ENCODE peak calls at places on chromosomes 5 and 9, in seven cellular contexts. Q is neuronal stem cell; I is putamen; D is stimulated activated CD8-positive, alpha-beta memory T cell treated with anti-CD3 and anti-CD28 coated beads, Interleukin-2, amount 100 ng/mL, for 1 hour; L is activated CD8-positive, alpha-beta memory T cell treated with anti-CD3 and anti-CD28 coated beads for 24 hours; T is iPS-NIHi11; K is RKO. C is an unnamed sample.

GRCh38 chr9:13719410-13719809 is 439.9 kb upstream of the MPDZ start:
- DNase-seq in Q (no peak), I (no peak), D (no peak), L (no peak), T (no peak), K (peak), C (no peak)

GRCh38 chr9:90921104-90921503 is 119.5 kb downstream of the SYK start:
- DNase-seq in Q (no peak), I (peak), D (no peak), L (no peak), T (no peak), K (no peak), C (no peak)

GRCh38 chr9:101029300-101030021 is 934 bp downstream of the PLPPR1 start:
- DNase-seq in Q (peak), I (no peak), D (no peak), L (no peak), T (no peak), K (no peak), C (no peak)

GRCh38 chr5:105840800-105841199 is 1829.9 kb downstream of the EFNA5 start:
- DNase-seq in Q (no peak), I (no peak), D (no peak), L (no peak), T (peak), K (no peak), C (no peak)

GRCh38 chr5:135317286-135317685 is 81.7 kb downstream of the MACROH2A1 start:
- DNase-seq in Q (no peak), I (no peak), D (no peak), L (peak), T (no peak), K (no peak), C (no peak)

GRCh38 chr9:127447416-127448111 is 3.6 kb downstream of the RPL12 start:
- DNase-seq in Q (no peak), I (no peak), D (no peak), L (peak), T (no peak), K (peak), C (no peak)

GRCh38 chr9:10633785-10634184 is 21.0 kb upstream of the PTPRD start:
- DNase-seq in Q (no peak), I (no peak), D (no peak), L (no peak), T (peak), K (no peak), C (no peak)

GRCh38 chr9:20606637-20607036 is 15.7 kb downstream of the MLLT3 start:
- DNase-seq in Q (no peak), I (no peak), D (no peak), L (no peak), T (no peak), K (no peak), C (no peak)

GRCh38 chr9:137917116-137917515 is 39.5 kb downstream of the CACNA1B start:
- DNase-seq in Q (no peak), I (no peak), D (no peak), L (no peak), T (no peak), K (no peak), C (no peak)

GRCh38 chr5:37662362-37662761 is 177.5 kb downstream of the GDNF start:
- DNase-seq in Q (no peak), I (no peak), D (no peak), L (no peak), T (no peak), K (no peak), C (no peak)

GRCh38 chr9:135901826-135902225 is 5.5 kb downstream of the CAMSAP1 start:
- DNase-seq in Q (no peak), I (no peak), D (no peak), L (no peak), T (no peak), K (no peak), C (no peak)

GRCh38 chr5:64615895-64616294 is 74.4 kb upstream of the SHISAL2B start:
- DNase-seq in Q (no peak), I (no peak), D (no peak), L (no peak), T (no peak), K (no peak), C (no peak)

GRCh38 chr9:13588151-13589043 is 308.9 kb upstream of the MPDZ start:
- DNase-seq in Q (no peak), I (peak), D (no peak), L (no peak), T (no peak), K (no peak), C (no peak)

GRCh38 chr5:108148715-108149139 is 233.2 kb downstream of the FBXL17 start:
- DNase-seq in Q (no peak), I (no peak), D (no peak), L (no peak), T (peak), K (peak), C (no peak)

GRCh38 chr9:70639853-70640814 is 225.7 kb upstream of the KLF9 start:
- DNase-seq in Q (peak), I (peak), D (no peak), L (no peak), T (peak), K (peak), C (no peak)

GRCh38 chr9:111599092-111599947 is at the start of gene PTGR1:
- DNase-seq in Q (peak), I (peak), D (no peak), L (peak), T (peak), K (peak), C (no peak)

GRCh38 chr9:69379250-69379982 is 54.4 kb downstream of the ENTREP1 start:
- DNase-seq in Q (no peak), I (no peak), D (no peak), L (no peak), T (no peak), K (no peak), C (no peak)

GRCh38 chr5:36492998-36493655 is 113.3 kb upstream of the SLC1A3 start:
- DNase-seq in Q (no peak), I (no peak), D (no peak), L (no peak), T (no peak), K (peak), C (no peak)

GRCh38 chr5:52269853-52270252 is 517.9 kb upstream of the ITGA1 start:
- DNase-seq in Q (no peak), I (no peak), D (no peak), L (no peak), T (no peak), K (no peak), C (no peak)

GRCh38 chr5:143174714-143175398 is 228.6 kb downstream of the NR3C1 start:
- DNase-seq in Q (no peak), I (no peak), D (no peak), L (no peak), T (no peak), K (no peak), C (no peak)

GRCh38 chr5:16456103-16456832 is 9.3 kb downstream of the ZNF622 start:
- DNase-seq in Q (peak), I (peak), D (no peak), L (peak), T (peak), K (peak), C (no peak)